ENCODE peak calls at places on chromosomes 6 and 20, in six cellular contexts. L, Z, W, X, I and B are unnamed samples.

GRCh38 chr6:106804238-106805016 is 170.1 kb downstream of the CD24 start:
- DNase-seq in L (no peak), Z (peak; percentile 47), W (no peak), X (no peak), I (no peak), B (no peak)

GRCh38 chr20:56656632-56657031 is 27.5 kb downstream of the TFAP2C start:
- DNase-seq in L (no peak), Z (no peak), W (no peak), X (no peak), I (no peak), B (no peak)

GRCh38 chr20:49276895-49277785 is 717 bp downstream of the ZNFX1 start:
- DNase-seq in L (no peak), Z (no peak), W (peak; percentile 77), X (peak; percentile 20), I (no peak), B (peak; percentile 63)

GRCh38 chr6:110095101-110095500 is 84.4 kb downstream of the WASF1 start:
- DNase-seq in L (peak; percentile 37), Z (no peak), W (no peak), X (no peak), I (no peak), B (no peak)

GRCh38 chr6:142700676-142701185 is 244.2 kb downstream of the HIVEP2 start:
- DNase-seq in L (no peak), Z (no peak), W (no peak), X (no peak), I (no peak), B (no peak)

GRCh38 chr20:14336667-14337066 is 745 bp downstream of the FLRT3 start:
- DNase-seq in L (peak; percentile 2), Z (peak; percentile 63), W (no peak), X (no peak), I (no peak), B (no peak)

GRCh38 chr20:48124960-48125359 is 339.7 kb upstream of the SULF2 start:
- DNase-seq in L (no peak), Z (no peak), W (peak; percentile 25), X (no peak), I (no peak), B (no peak)

GRCh38 chr6:137190710-137191109 is 17.3 kb upstream of the IL22RA2 start:
- DNase-seq in L (no peak), Z (no peak), W (no peak), X (no peak), I (no peak), B (no peak)

GRCh38 chr6:125841356-125842090 is 50.8 kb downstream of the NCOA7 start:
- DNase-seq in L (no peak), Z (no peak), W (no peak), X (no peak), I (no peak), B (no peak)
- H3K4me1 ChIP-seq in L (no peaks in the 10 kb centered on the region), Z (no peaks in the 10 kb centered on the region), W (no peaks in the 10 kb centered on the region), X (no peaks in the 10 kb centered on the region), I (no peaks in the 10 kb centered on the region), B (peaks cover 5% of the 10 kb centered on the region)

DNA sequence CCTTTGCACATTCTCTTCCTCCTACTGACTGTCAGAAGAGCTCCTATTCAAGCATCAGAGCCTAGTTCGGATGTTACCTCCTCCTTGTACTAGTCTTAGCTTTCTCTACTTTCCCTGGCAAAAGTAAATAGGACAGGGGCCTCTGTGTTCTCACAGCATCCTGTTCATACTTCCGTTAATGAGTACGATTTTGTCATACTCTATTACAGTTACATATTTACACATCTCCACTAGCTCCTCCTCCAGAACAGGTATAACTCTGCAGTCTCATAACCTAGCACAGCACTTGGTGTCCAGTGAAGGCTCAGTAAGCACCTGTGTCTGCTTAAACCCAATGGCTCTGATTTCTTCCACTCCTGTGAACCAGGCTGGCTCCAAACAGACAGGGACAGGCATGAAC is 7.0 kb downstream of the ELMO2 start:
- DNase-seq in L (no peak), Z (peak; percentile 30), W (no peak), X (no peak), I (no peak), B (no peak)
- H3K4me1 ChIP-seq in L (peaks cover 26% of the 10 kb centered on the region), Z (no peaks in the 10 kb centered on the region), W (no peaks in the 10 kb centered on the region), X (peaks cover 57% of the 10 kb centered on the region), I (no peaks in the 10 kb centered on the region), B (peaks cover 20% of the 10 kb centered on the region)

DNA sequence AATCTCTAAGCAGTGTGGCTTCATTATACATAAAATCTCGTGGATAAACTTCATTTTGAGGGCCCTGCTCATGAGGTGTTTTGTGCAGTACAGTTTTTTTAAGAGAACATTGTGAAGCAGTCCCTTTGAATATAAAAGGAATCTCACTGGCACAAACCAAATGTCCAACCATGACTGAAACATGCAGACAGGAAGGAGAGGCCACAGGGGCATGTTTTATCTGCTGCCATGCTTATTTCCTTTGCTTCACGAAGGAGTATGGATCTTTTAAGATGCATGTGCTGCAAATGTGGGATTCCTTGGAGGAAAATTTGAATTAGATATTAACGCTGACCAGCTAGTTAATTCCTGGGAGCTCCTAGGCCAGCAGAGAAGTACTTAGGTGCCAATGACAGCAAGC is 192.3 kb downstream of the DST start:
- DNase-seq in L (peak; percentile 4), Z (no peak), W (no peak), X (no peak), I (no peak), B (no peak)
- H3K4me1 ChIP-seq in L (no peaks in the 10 kb centered on the region), Z (no peaks in the 10 kb centered on the region), W (no peaks in the 10 kb centered on the region), X (no peaks in the 10 kb centered on the region), I (no peaks in the 10 kb centered on the region), B (peaks cover 11% of the 10 kb centered on the region)

DNA sequence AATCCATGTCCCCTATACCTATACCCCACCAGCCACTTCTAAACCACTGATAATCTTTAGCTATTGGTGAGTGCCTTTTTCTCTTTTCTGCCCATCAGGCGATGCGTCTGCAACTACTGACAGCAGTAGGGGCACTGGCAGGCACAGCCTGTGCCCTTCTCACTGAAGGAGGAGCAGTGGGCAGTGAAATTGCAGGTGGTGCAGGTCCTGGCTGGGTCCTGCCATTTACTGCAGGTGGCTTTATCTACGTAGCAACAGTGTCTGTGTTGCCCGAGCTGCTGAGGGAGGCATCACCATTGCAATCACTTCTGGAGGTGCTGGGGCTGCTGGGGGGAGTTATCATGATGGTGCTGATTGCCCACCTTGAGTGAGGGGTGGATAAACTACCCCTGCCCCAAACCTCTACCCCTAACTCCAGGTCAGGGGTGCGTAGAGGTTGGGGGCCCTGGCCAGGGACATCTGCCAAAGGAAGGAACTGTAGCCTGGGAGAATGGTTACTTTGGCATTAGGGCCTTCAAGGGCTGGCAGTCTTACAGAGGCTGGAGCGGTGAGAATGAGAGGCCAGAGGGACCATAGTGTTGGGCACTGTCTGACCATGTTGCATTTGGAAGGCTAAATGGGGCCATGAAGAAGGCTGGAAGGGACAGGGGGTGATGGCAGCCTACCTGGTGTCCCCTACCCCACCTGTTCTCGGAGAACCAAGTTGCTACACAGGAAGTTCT is 851 bp upstream of the HSD17B8 start:
- DNase-seq in L (no peak), Z (no peak), W (no peak), X (no peak), I (no peak), B (no peak)
- H3K4me1 ChIP-seq in L (peaks cover 18% of the 10 kb centered on the region), Z (peaks cover 9% of the 10 kb centered on the region), W (no peaks in the 10 kb centered on the region), X (peaks cover 53% of the 10 kb centered on the region), I (peaks cover 45% of the 10 kb centered on the region), B (peaks cover 31% of the 10 kb centered on the region)

DNA sequence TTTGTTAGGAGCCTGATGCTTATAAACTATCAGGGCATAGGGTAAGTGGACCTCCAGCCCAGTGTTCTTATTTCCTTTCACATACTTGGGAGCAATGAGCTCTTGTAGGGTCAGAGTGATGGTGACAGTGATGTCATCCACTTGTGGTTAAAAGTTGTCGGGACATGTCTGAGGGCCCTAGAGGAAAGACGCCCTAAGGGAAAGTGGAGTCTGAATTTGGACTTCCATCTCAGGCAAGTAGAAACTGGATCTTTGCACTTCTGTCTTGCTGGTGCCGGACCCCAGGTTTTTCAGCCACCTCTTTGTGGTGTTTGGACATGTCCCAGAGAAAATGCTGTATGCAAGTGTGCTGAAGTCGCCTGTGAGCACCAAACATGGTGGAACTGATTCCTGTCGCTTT is 900.5 kb downstream of the C6orf118 start:
- DNase-seq in L (no peak), Z (no peak), W (no peak), X (no peak), I (no peak), B (no peak)
- H3K4me1 ChIP-seq in L (no peaks in the 10 kb centered on the region), Z (no peaks in the 10 kb centered on the region), W (no peaks in the 10 kb centered on the region), X (no peaks in the 10 kb centered on the region), I (no peaks in the 10 kb centered on the region), B (no peaks in the 10 kb centered on the region)